ENCODE peak calls at places on chromosome 9, in eight cellular contexts. W is endodermal cell, N is psoas muscle, D is dorsolateral prefrontal cortex, S is H9, Q is heart left ventricle, M is endothelial cell of umbilical vein, G is Peyer's patch. P is an unnamed sample.
A peak's percentile ranks its signal among the peaks of the same experiment; 100 is the strongest.

GRCh38 chr9:7636297-7636696 is 163.3 kb downstream of the DMAC1 start:
- DNase-seq in Q (no peak), M (no peak), G (no peak), S (no peak), W (no peak), D (no peak), N (no peak), P (no peak)

GRCh38 chr9:132943677-132944293 is 631 bp downstream of the TSC1 start:
- DNase-seq in G (no peak), S (no peak), Q (no peak), N (peak; percentile 55), W (no peak), M (peak; percentile 17), D (no peak), P (no peak)

GRCh38 chr9:95733687-95734659 is 141.5 kb upstream of the ERCC6L2 start:
- DNase-seq in S (no peak), W (no peak), G (no peak), D (no peak), N (no peak), Q (no peak), M (no peak), P (no peak)

GRCh38 chr9:8188720-8189407 is 389.3 kb upstream of the DMAC1 start:
- DNase-seq in N (no peak), D (no peak), W (no peak), G (no peak), S (no peak), Q (no peak), M (no peak), P (no peak)

GRCh38 chr9:37197158-37198033 is 77.0 kb downstream of the ZCCHC7 start:
- DNase-seq in G (no peak), W (no peak), Q (no peak), S (no peak), M (peak; percentile 82), D (no peak), N (no peak), P (peak; percentile 84)

GRCh38 chr9:123769723-123770122 is 160.2 kb downstream of the DENND1A start:
- DNase-seq in D (no peak), S (no peak), G (no peak), N (no peak), M (no peak), Q (no peak), W (no peak), P (no peak)

GRCh38 chr9:36597412-36598178 is 24.9 kb downstream of the MELK start:
- DNase-seq in N (no peak), W (peak; percentile 46), Q (no peak), M (peak; percentile 55), G (no peak), D (no peak), S (no peak), P (peak; percentile 10)

GRCh38 chr9:116646661-116647514 is 40.2 kb upstream of the TRIM32 start:
- DNase-seq in D (no peak), M (peak; percentile 35), Q (no peak), G (no peak), W (no peak), S (no peak), N (no peak), P (peak; percentile 24)

GRCh38 chr9:99259231-99259918 is 37.3 kb downstream of the SEC61B start:
- DNase-seq in Q (peak; percentile 86), W (peak; percentile 70), G (peak; percentile 59), M (peak; percentile 24), D (peak; percentile 81), N (peak; percentile 98), S (peak; percentile 61), P (no peak)

GRCh38 chr9:79195904-79196303 is 375.9 kb upstream of the TLE4 start:
- DNase-seq in S (no peak), W (no peak), D (no peak), Q (no peak), G (no peak), M (no peak), N (no peak), P (no peak)

GRCh38 chr9:75017378-75017777 is 10.7 kb downstream of the CARNMT1 start:
- DNase-seq in N (no peak), D (no peak), S (no peak), W (no peak), G (no peak), M (no peak), Q (no peak), P (no peak)

GRCh38 chr9:83937861-83938455 is 16.7 kb upstream of the KIF27 start:
- DNase-seq in S (no peak), M (peak; percentile 70), Q (no peak), W (peak; percentile 68), D (no peak), G (no peak), N (no peak), P (peak; percentile 27)

GRCh38 chr9:131672451-131672850 is 67.4 kb downstream of the RAPGEF1 start:
- DNase-seq in M (peak; percentile 79), N (no peak), G (no peak), W (no peak), Q (peak; percentile 54), D (no peak), S (no peak), P (no peak)

GRCh38 chr9:100700689-100701318 is 122.9 kb downstream of the CAVIN4 start:
- DNase-seq in M (peak; percentile 38), D (no peak), W (peak; percentile 75), G (no peak), S (peak; percentile 50), N (no peak), Q (no peak), P (peak; percentile 59)

GRCh38 chr9:124037790-124038189 is 26.2 kb downstream of the LHX2 start:
- DNase-seq in G (no peak), S (no peak), W (peak; percentile 68), M (no peak), D (no peak), Q (no peak), N (no peak), P (no peak)

GRCh38 chr9:98785333-98785933 is 10.9 kb downstream of the ANKS6 start:
- DNase-seq in M (no peak), S (peak; percentile 7), D (no peak), Q (no peak), W (peak; percentile 28), G (no peak), N (no peak), P (no peak)

GRCh38 chr9:2623046-2623865 is 1.7 kb downstream of the VLDLR start:
- DNase-seq in N (peak; percentile 84), M (peak; percentile 35), Q (peak; percentile 59), D (peak; percentile 84), G (peak; percentile 47), W (peak; percentile 88), S (peak; percentile 78), P (peak; percentile 27)

GRCh38 chr9:122213589-122214413 is 15.0 kb downstream of the LHX6 start:
- DNase-seq in M (no peak), D (no peak), G (peak; percentile 75), S (peak; percentile 98), N (no peak), W (peak; percentile 98), Q (no peak), P (peak; percentile 89)

GRCh38 chr9:14179449-14179848 is 134.5 kb downstream of the NFIB start:
- DNase-seq in G (no peak), S (no peak), Q (no peak), M (no peak), W (no peak), N (no peak), D (no peak), P (no peak)

GRCh38 chr9:109270971-109271900 is 49.6 kb downstream of the EPB41L4B start:
- DNase-seq in N (no peak), M (no peak), D (no peak), S (no peak), G (no peak), W (no peak), Q (no peak), P (peak; percentile 63)

GRCh38 chr9:135126480-135127187 is 39.2 kb downstream of the OLFM1 start:
- DNase-seq in D (peak; percentile 68), Q (no peak), S (no peak), W (peak; percentile 60), M (no peak), G (no peak), N (peak; percentile 94), P (no peak)

GRCh38 chr9:69324549-69325401 is at the start of gene ENTREP1:
- DNase-seq in N (peak; percentile 87), G (peak; percentile 84), D (peak; percentile 24), S (peak; percentile 77), W (peak; percentile 90), Q (peak; percentile 76), M (peak; percentile 62), P (peak; percentile 42)

GRCh38 chr9:136093995-136094881 is 851 bp downstream of the NACC2 start:
- DNase-seq in N (peak; percentile 94), M (peak; percentile 33), S (no peak), D (no peak), G (peak; percentile 78), Q (peak; percentile 86), W (peak; percentile 73), P (peak; percentile 67)

GRCh38 chr9:137175345-137175961 is 3.6 kb upstream of the TMEM210 start:
- DNase-seq in W (peak; percentile 70), Q (no peak), M (no peak), D (no peak), S (peak; percentile 59), N (no peak), G (no peak), P (no peak)
- TF ChIP-seq CTCF in W (peak; percentile 49), Q (peak; percentile 18), M (no peak), D (no peak), S (peak; percentile 56), N (no peak), G (peak; percentile 22), P (no peak)

GRCh38 chr9:130669965-130670364 is 5.6 kb downstream of the PRDM12 start:
- DNase-seq in M (no peak), S (no peak), G (no peak), W (no peak), D (no peak), N (no peak), Q (no peak), P (no peak)
- H3K27me3 ChIP-seq in M (peaks cover 37% of the 10 kb centered on the region), S (peaks cover 35% of the 10 kb centered on the region), G (peaks cover 24% of the 10 kb centered on the region), W (peaks cover 63% of the 10 kb centered on the region), D (peaks cover 18% of the 10 kb centered on the region), N (peaks cover 34% of the 10 kb centered on the region), Q (peaks cover 21% of the 10 kb centered on the region), P (peaks cover 34% of the 10 kb centered on the region)

DNA sequence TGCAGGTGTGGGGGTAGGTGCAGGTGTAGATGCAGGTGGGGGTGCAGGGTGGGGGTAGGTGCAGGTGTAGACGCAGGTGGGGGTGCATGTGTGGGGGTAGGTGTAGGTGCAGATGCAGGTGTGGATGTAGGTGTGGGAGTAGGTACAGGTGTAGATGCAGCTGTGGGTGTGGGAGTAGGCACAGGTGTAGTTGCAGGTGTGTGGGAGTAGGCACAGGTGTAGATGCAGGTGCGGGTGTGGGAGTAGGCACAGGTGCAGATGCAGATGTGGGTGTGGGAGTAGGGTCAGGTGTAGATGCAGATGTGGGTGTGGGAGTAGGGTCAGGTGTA is 94.6 kb downstream of the PHF2 start:
- DNase-seq in G (peak; percentile 28), N (no peak), M (no peak), W (peak; percentile 25), S (peak; percentile 20), Q (no peak), D (no peak), P (no peak)
- TF ChIP-seq CTCF in G (no peak), N (no peak), M (no peak), W (no peak), S (no peak), Q (no peak), D (no peak), P (no peak)

DNA sequence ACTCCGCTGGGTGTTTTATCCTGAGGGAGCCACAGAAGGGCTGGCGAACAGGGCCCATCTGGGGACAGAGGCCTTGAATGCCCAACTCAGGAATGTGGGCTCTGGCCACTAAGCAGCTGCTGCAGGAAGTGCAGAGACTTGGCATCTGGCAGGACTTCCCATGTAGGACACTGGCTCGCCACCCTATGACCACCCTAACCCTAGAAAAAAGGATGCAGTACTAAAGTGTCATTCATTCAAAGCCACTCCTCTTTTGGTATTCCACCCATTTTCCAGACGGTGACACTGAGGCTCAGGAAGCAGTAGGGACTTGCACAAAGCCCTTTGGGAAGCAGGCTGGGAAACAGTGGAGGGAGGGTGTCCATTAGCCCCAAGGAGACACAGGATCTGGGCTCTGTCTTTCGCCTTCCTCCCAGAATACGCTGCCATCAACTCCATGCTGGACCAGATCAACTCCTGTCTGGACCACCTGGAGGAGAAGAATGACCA is 3.0 kb downstream of the BBLN start:
- DNase-seq in G (no peak), Q (no peak), M (no peak), S (no peak), D (no peak), N (no peak), W (peak; percentile 38), P (no peak)
- H3K27me3 ChIP-seq in G (no peaks in the 10 kb centered on the region), Q (no peaks in the 10 kb centered on the region), M (no peaks in the 10 kb centered on the region), S (no peaks in the 10 kb centered on the region), D (no peaks in the 10 kb centered on the region), N (no peaks in the 10 kb centered on the region), W (no peaks in the 10 kb centered on the region), P (no peaks in the 10 kb centered on the region)